ENCODE peak calls at places on chromosome 7, in five cellular contexts. L is aorta; C is K562; B is CD4-positive, CD25-positive, alpha-beta regulatory T cell; N is GM23338. R is an unnamed sample.

GRCh38 chr7:1494447-1494846 is 9.7 kb downstream of the INTS1 start:
- DNase-seq in L (no peak), C (no peak), B (no peak), N (no peak), R (no peak)

GRCh38 chr7:77199008-77199966 is at the start of gene FGL2:
- DNase-seq in L (peak; percentile 85), C (no peak), B (peak; percentile 69), N (peak; percentile 62), R (peak; percentile 33)

GRCh38 chr7:22633954-22634474 is 93.0 kb upstream of the IL6 start:
- DNase-seq in L (no peak), C (no peak), B (no peak), N (no peak), R (peak; percentile 25)

GRCh38 chr7:12229046-12229445 is 18.0 kb downstream of the TMEM106B start:
- DNase-seq in L (no peak), C (no peak), B (no peak), N (no peak), R (no peak)

GRCh38 chr7:126702242-126703016 is 550.3 kb downstream of the GRM8 start:
- DNase-seq in L (no peak), C (peak; percentile 33), B (no peak), N (no peak), R (no peak)

GRCh38 chr7:3605222-3605621 is 304.2 kb downstream of the SDK1 start:
- DNase-seq in L (no peak), C (no peak), B (no peak), N (no peak), R (no peak)

GRCh38 chr7:31172071-31172470 is 120.0 kb downstream of the ADCYAP1R1 start:
- DNase-seq in L (no peak), C (no peak), B (no peak), N (no peak), R (no peak)

GRCh38 chr7:158271646-158272045 is 316.0 kb downstream of the PTPRN2 start:
- DNase-seq in L (peak; percentile 17), C (no peak), B (no peak), N (no peak), R (no peak)

GRCh38 chr7:121046893-121047468 is 58.5 kb downstream of the CPED1 start:
- DNase-seq in L (no peak), C (peak; percentile 70), B (no peak), N (no peak), R (no peak)

GRCh38 chr7:94236960-94237359 is 157.7 kb upstream of the COL1A2 start:
- DNase-seq in L (no peak), C (no peak), B (no peak), N (no peak), R (no peak)

GRCh38 chr7:122532406-122533269 is 166.3 kb downstream of the RNF133 start:
- DNase-seq in L (no peak), C (no peak), B (peak; percentile 0), N (peak; percentile 65), R (peak; percentile 32)

GRCh38 chr7:128415217-128415785 is 5.5 kb upstream of the IMPDH1 start:
- DNase-seq in L (no peak), C (no peak), B (no peak), N (no peak), R (no peak)

GRCh38 chr7:106858618-106859532 is 6.2 kb upstream of the PIK3CG start:
- DNase-seq in L (peak; percentile 56), C (peak; percentile 99), B (no peak), N (no peak), R (peak; percentile 52)

GRCh38 chr7:77537595-77538185 is 595 bp downstream of the PTPN12 start:
- DNase-seq in L (peak; percentile 65), C (peak; percentile 71), B (peak; percentile 44), N (peak; percentile 52), R (peak; percentile 39)

GRCh38 chr7:150719960-150720891 is 3.8 kb downstream of the GIMAP1 start:
- DNase-seq in L (no peak), C (no peak), B (no peak), N (no peak), R (no peak)

GRCh38 chr7:150717821-150718420 is 1.5 kb downstream of the GIMAP1 start:
- DNase-seq in L (no peak), C (no peak), B (no peak), N (no peak), R (no peak)

GRCh38 chr7:150721970-150722373 is 5.6 kb downstream of the GIMAP1 start:
- DNase-seq in L (no peak), C (no peak), B (no peak), N (no peak), R (no peak)

GRCh38 chr7:150723467-150723866 is 7.1 kb downstream of the GIMAP1 start:
- DNase-seq in L (no peak), C (no peak), B (no peak), N (no peak), R (no peak)

GRCh38 chr7:150722403-150723065 is 6.1 kb downstream of the GIMAP1 start:
- DNase-seq in L (no peak), C (no peak), B (no peak), N (no peak), R (no peak)
- H3K4me1 ChIP-seq in L (no peaks in the 10 kb centered on the region), C (no peaks in the 10 kb centered on the region), B (peaks cover 60% of the 10 kb centered on the region), N (no peaks in the 10 kb centered on the region), R (no peaks in the 10 kb centered on the region)

GRCh38 chr7:27151945-27152815 is at the start of gene HOXA3:
- DNase-seq in L (no peak), C (no peak), B (no peak), N (peak; percentile 6), R (no peak)
- H3K27me3 ChIP-seq in L (no peaks in the 10 kb centered on the region), C (peaks cover 90% of the 10 kb centered on the region), B (peaks cover 59% of the 10 kb centered on the region), N (peaks cover 100% of the 10 kb centered on the region), R (peaks cover 100% of the 10 kb centered on the region)

GRCh38 chr7:29723599-29723998 is 82.7 kb upstream of the WIPF3 start:
- DNase-seq in L (no peak), C (peak; percentile 19), B (no peak), N (peak; percentile 7), R (no peak)
- H3K27ac ChIP-seq in L (no peak overlapping the region), C (no peak overlapping the region), B (no peak overlapping the region), N (no peak overlapping the region), R (no peak overlapping the region)

GRCh38 chr7:105245398-105246099 is 143.2 kb downstream of the SRPK2 start:
- DNase-seq in L (no peak), C (no peak), B (no peak), N (no peak), R (no peak)
- H3K4me1 ChIP-seq in L (no peaks in the 10 kb centered on the region), C (peaks cover 21% of the 10 kb centered on the region), B (peaks cover 5% of the 10 kb centered on the region), N (peaks cover 34% of the 10 kb centered on the region), R (peaks cover 18% of the 10 kb centered on the region)

GRCh38 chr7:108575156-108575555 is 5.5 kb downstream of the DNAJB9 start:
- DNase-seq in L (no peak), C (no peak), B (no peak), N (no peak), R (no peak)
- H3K27me3 ChIP-seq in L (no peaks in the 10 kb centered on the region), C (no peaks in the 10 kb centered on the region), B (no peaks in the 10 kb centered on the region), N (no peaks in the 10 kb centered on the region), R (no peaks in the 10 kb centered on the region)

GRCh38 chr7:98946389-98946788 is 68.1 kb downstream of the TRRAP start:
- DNase-seq in L (no peak), C (no peak), B (no peak), N (no peak), R (no peak)

GRCh38 chr7:98945852-98946251 is 67.5 kb downstream of the TRRAP start:
- DNase-seq in L (no peak), C (no peak), B (no peak), N (no peak), R (no peak)

GRCh38 chr7:98944386-98944785 is 66.1 kb downstream of the TRRAP start:
- DNase-seq in L (no peak), C (no peak), B (no peak), N (no peak), R (no peak)

DNA sequence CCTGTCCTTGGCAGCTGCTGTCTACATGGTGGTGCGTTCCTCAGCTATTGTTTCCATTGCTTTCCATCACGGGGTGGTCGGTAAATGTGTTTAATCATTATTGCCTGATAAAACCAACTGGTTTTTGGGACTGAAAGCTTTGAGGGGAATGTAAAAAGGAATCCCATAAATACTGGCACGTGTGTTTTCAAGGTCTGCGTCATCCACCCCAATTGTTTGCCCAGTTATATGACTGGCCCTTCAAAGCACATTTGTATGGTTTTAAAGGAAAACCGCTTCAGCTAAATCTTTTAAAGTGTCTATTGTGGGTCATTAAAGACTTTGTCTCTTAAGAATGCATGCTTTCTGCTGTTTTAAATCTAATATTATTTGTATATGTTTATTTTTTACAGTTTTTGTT is 65.0 kb downstream of the TRRAP start:
- DNase-seq in L (no peak), C (no peak), B (no peak), N (no peak), R (no peak)
- H3K27ac ChIP-seq in L (no peak overlapping the region), C (no peak overlapping the region), B (no peak overlapping the region), N (no peak overlapping the region), R (no peak overlapping the region)

GRCh38 chr7:80278737-80279136 is 144.1 kb downstream of the GNAI1 start:
- DNase-seq in L (no peak), C (no peak), B (peak; percentile 0), N (no peak), R (no peak)

GRCh38 chr7:80277434-80278427 is 143.1 kb downstream of the GNAI1 start:
- DNase-seq in L (no peak), C (no peak), B (no peak), N (peak; percentile 11), R (peak; percentile 53)

GRCh38 chr7:80284848-80285247 is 150.2 kb downstream of the GNAI1 start:
- DNase-seq in L (no peak), C (no peak), B (no peak), N (no peak), R (no peak)

GRCh38 chr7:80275192-80275605 is 140.6 kb downstream of the GNAI1 start:
- DNase-seq in L (no peak), C (no peak), B (no peak), N (no peak), R (no peak)

DNA sequence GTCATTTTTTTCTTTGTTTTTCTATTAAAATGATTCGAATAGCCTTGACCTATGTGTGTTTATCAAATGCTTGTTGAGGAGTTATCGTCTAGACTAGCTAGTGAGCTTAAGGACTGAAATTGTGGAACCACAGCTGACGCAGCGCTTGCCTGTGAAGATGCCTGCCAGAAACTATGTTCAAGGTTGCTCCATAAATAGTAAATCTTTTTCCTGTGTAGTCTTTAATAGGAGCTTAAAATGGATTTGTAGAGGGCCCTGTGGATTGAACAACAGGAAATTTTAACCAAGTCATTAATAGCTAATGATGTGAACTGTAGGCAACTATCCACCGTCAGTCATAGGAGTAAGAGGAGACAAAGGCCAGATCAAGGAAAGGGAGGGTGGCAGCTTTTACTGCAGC is 145.1 kb downstream of the GNAI1 start:
- DNase-seq in L (no peak), C (no peak), B (no peak), N (no peak), R (peak; percentile 18)
- H3K4me1 ChIP-seq in L (no peaks in the 10 kb centered on the region), C (no peaks in the 10 kb centered on the region), B (no peaks in the 10 kb centered on the region), N (peaks cover 12% of the 10 kb centered on the region), R (peaks cover 5% of the 10 kb centered on the region)

GRCh38 chr7:48028937-48029336 is at the start of gene SUN3:
- DNase-seq in L (no peak), C (no peak), B (no peak), N (no peak), R (no peak)
- H3K27me3 ChIP-seq in L (no peaks in the 10 kb centered on the region), C (no peaks in the 10 kb centered on the region), B (peaks cover 26% of the 10 kb centered on the region), N (peaks cover 3% of the 10 kb centered on the region), R (peaks cover 22% of the 10 kb centered on the region)

GRCh38 chr7:40811666-40812065 is 676.9 kb downstream of the SUGCT start:
- DNase-seq in L (no peak), C (no peak), B (no peak), N (no peak), R (no peak)

GRCh38 chr7:40810274-40810673 is 675.5 kb downstream of the SUGCT start:
- DNase-seq in L (no peak), C (no peak), B (no peak), N (no peak), R (no peak)

GRCh38 chr7:40815512-40815911 is 680.7 kb downstream of the SUGCT start:
- DNase-seq in L (peak; percentile 61), C (no peak), B (no peak), N (no peak), R (no peak)

GRCh38 chr7:40815022-40815421 is 680.2 kb downstream of the SUGCT start:
- DNase-seq in L (no peak), C (no peak), B (no peak), N (no peak), R (no peak)
- H3K27ac ChIP-seq in L (no peak overlapping the region), C (no peak overlapping the region), B (no peak overlapping the region), N (no peak overlapping the region), R (no peak overlapping the region)